ENCODE peak calls at places on chromosomes 1 and 21, in five cellular contexts. One of them, this sample, is unnamed.

GRCh38 chr21:38965910-38966504 is 160.3 kb downstream of the ETS2 start:
- DNase-seq in body of pancreas: peak; percentile 84
- DNase-seq in stomach: peak; percentile 81
- DNase-seq in A549: peak; percentile 60
- DNase-seq in prostate gland: no peak
- DNase-seq in this sample: no peak

GRCh38 chr1:145991799-145992412 is 4.5 kb downstream of the TXNIP start:
- DNase-seq in A549: no peak
- DNase-seq in prostate gland: no peak
- DNase-seq in stomach: peak; percentile 44
- DNase-seq in body of pancreas: no peak
- DNase-seq in this sample: no peak

GRCh38 chr1:117036018-117036421 is 24.1 kb upstream of the TTF2 start:
- DNase-seq in stomach: no peak
- DNase-seq in prostate gland: no peak
- DNase-seq in body of pancreas: no peak
- DNase-seq in A549: no peak
- DNase-seq in this sample: no peak

GRCh38 chr1:209692296-209692695 is 12.3 kb upstream of the HSD11B1 start:
- DNase-seq in stomach: no peak
- DNase-seq in prostate gland: no peak
- DNase-seq in A549: no peak
- DNase-seq in body of pancreas: no peak
- DNase-seq in this sample: no peak

GRCh38 chr1:205440476-205441317 is 15.1 kb downstream of the BLACAT1 start:
- DNase-seq in A549: peak; percentile 53
- DNase-seq in stomach: peak; percentile 77
- DNase-seq in body of pancreas: peak; percentile 65
- DNase-seq in prostate gland: peak; percentile 56
- DNase-seq in this sample: peak; percentile 90

GRCh38 chr1:72013161-72013560 is 269.2 kb downstream of the NEGR1 start:
- DNase-seq in prostate gland: no peak
- DNase-seq in stomach: no peak
- DNase-seq in A549: no peak
- DNase-seq in body of pancreas: no peak
- DNase-seq in this sample: no peak

GRCh38 chr1:236670060-236670459 is 16.2 kb upstream of the ACTN2 start:
- DNase-seq in A549: no peak
- DNase-seq in body of pancreas: no peak
- DNase-seq in prostate gland: no peak
- DNase-seq in stomach: no peak
- DNase-seq in this sample: no peak

GRCh38 chr1:19688041-19688842 is 23.6 kb downstream of the HTR6 start:
- DNase-seq in A549: no peak
- DNase-seq in prostate gland: no peak
- DNase-seq in stomach: no peak
- DNase-seq in body of pancreas: no peak
- DNase-seq in this sample: no peak

GRCh38 chr1:36542024-36542961 is 59.6 kb upstream of the CSF3R start:
- DNase-seq in A549: no peak
- DNase-seq in stomach: no peak
- DNase-seq in prostate gland: no peak
- DNase-seq in body of pancreas: no peak
- DNase-seq in this sample: no peak

GRCh38 chr1:168755800-168756418 is 26.9 kb upstream of the DPT start:
- DNase-seq in prostate gland: no peak
- DNase-seq in A549: no peak
- DNase-seq in body of pancreas: no peak
- DNase-seq in stomach: no peak
- DNase-seq in this sample: no peak

GRCh38 chr1:180053594-180054567 is 99.3 kb downstream of the CEP350 start:
- DNase-seq in body of pancreas: no peak
- DNase-seq in A549: no peak
- DNase-seq in stomach: no peak
- DNase-seq in prostate gland: no peak
- DNase-seq in this sample: no peak

GRCh38 chr21:45408271-45408791 is 3.4 kb downstream of the COL18A1 start:
- DNase-seq in body of pancreas: no peak
- DNase-seq in A549: no peak
- DNase-seq in stomach: no peak
- DNase-seq in prostate gland: no peak
- DNase-seq in this sample: no peak

GRCh38 chr1:147762233-147763024 is 2.0 kb upstream of the GJA5 start:
- DNase-seq in stomach: no peak
- DNase-seq in prostate gland: no peak
- DNase-seq in A549: no peak
- DNase-seq in body of pancreas: no peak
- DNase-seq in this sample: no peak

GRCh38 chr1:182684128-182684828 is at the start of gene RGS8:
- DNase-seq in A549: no peak
- DNase-seq in body of pancreas: no peak
- DNase-seq in stomach: no peak
- DNase-seq in prostate gland: no peak
- DNase-seq in this sample: no peak

GRCh38 chr1:24903011-24903461 is 27.0 kb downstream of the RUNX3 start:
- DNase-seq in stomach: peak; percentile 14
- DNase-seq in prostate gland: no peak
- DNase-seq in A549: no peak
- DNase-seq in body of pancreas: no peak
- DNase-seq in this sample: no peak
- TF ChIP-seq POLR2A in stomach: no peak
- TF ChIP-seq POLR2A in prostate gland: no peak
- TF ChIP-seq POLR2A in A549: no peak
- TF ChIP-seq POLR2A in body of pancreas: no peak
- TF ChIP-seq POLR2A in this sample: no peak

GRCh38 chr1:33267468-33268205 is 11.3 kb downstream of the ZNF362 start:
- DNase-seq in prostate gland: no peak
- DNase-seq in body of pancreas: no peak
- DNase-seq in stomach: no peak
- DNase-seq in A549: no peak
- DNase-seq in this sample: no peak

GRCh38 chr1:33270379-33270778 is 14.1 kb downstream of the ZNF362 start:
- DNase-seq in stomach: no peak
- DNase-seq in prostate gland: no peak
- DNase-seq in body of pancreas: no peak
- DNase-seq in A549: no peak
- DNase-seq in this sample: no peak

GRCh38 chr1:33269621-33270020 is 13.3 kb downstream of the ZNF362 start:
- DNase-seq in body of pancreas: no peak
- DNase-seq in A549: no peak
- DNase-seq in stomach: no peak
- DNase-seq in prostate gland: no peak
- DNase-seq in this sample: no peak

GRCh38 chr1:33268457-33268856 is 12.2 kb downstream of the ZNF362 start:
- DNase-seq in stomach: no peak
- DNase-seq in prostate gland: no peak
- DNase-seq in A549: no peak
- DNase-seq in body of pancreas: no peak
- DNase-seq in this sample: no peak

GRCh38 chr1:33268927-33269610 is 12.8 kb downstream of the ZNF362 start:
- DNase-seq in stomach: no peak
- DNase-seq in A549: no peak
- DNase-seq in body of pancreas: no peak
- DNase-seq in prostate gland: no peak
- DNase-seq in this sample: no peak
- TF ChIP-seq POLR2A in stomach: no peak
- TF ChIP-seq POLR2A in A549: no peak
- TF ChIP-seq POLR2A in body of pancreas: no peak
- TF ChIP-seq POLR2A in prostate gland: no peak
- TF ChIP-seq POLR2A in this sample: no peak

GRCh38 chr1:30126839-30127238 is 596.5 kb downstream of the MATN1 start:
- DNase-seq in A549: no peak
- DNase-seq in stomach: no peak
- DNase-seq in prostate gland: no peak
- DNase-seq in body of pancreas: no peak
- DNase-seq in this sample: no peak
- TF ChIP-seq POLR2A in A549: no peak
- TF ChIP-seq POLR2A in stomach: no peak
- TF ChIP-seq POLR2A in prostate gland: no peak
- TF ChIP-seq POLR2A in body of pancreas: no peak
- TF ChIP-seq POLR2A in this sample: no peak

DNA sequence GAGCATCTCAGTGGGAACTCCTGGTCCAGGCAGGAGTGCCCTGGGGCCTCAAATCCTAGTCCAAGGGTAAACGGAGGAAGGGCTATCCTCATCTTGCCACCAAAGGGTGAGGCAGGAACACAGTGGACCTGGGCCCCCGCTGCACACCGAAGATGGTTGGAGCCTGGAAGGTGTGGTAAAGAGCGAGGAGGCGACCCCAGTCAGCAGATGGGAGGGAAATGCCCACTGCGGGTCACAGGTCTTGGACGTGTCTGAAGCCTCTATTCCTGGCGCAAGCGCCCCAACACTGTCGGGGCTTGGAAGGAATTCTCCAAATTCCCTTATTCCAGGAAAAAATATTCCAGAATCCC is 38.5 kb upstream of the SYNC start:
- DNase-seq in A549: no peak
- DNase-seq in body of pancreas: no peak
- DNase-seq in stomach: no peak
- DNase-seq in prostate gland: no peak
- DNase-seq in this sample: no peak
- TF ChIP-seq POLR2A in A549: no peak
- TF ChIP-seq POLR2A in body of pancreas: no peak
- TF ChIP-seq POLR2A in stomach: no peak
- TF ChIP-seq POLR2A in prostate gland: no peak
- TF ChIP-seq POLR2A in this sample: no peak

This sample was measured in H54.